ENCODE peak calls at places on chromosomes 5 and 9, in five cellular contexts. A is BE2C; N is IMR-90; E is lung; O is CD8-positive, alpha-beta T cell. X is an unnamed sample.

GRCh38 chr9:97808415-97808814 is 44.6 kb upstream of the FOXE1 start:
- DNase-seq in N (no peak), A (no peak), O (no peak), E (no peak), X (no peak)

GRCh38 chr9:706606-707451 is 134.7 kb upstream of the DMRT1 start:
- DNase-seq in A (peak; percentile 8), E (peak; percentile 59), O (peak; percentile 32), N (peak; percentile 75), X (peak; percentile 35)

GRCh38 chr9:117184173-117184572 is 230.7 kb downstream of the ASTN2 start:
- DNase-seq in E (no peak), A (peak; percentile 96), O (no peak), N (no peak), X (no peak)

GRCh38 chr5:78627175-78627574 is 21.4 kb downstream of the LHFPL2 start:
- DNase-seq in A (no peak), E (no peak), O (no peak), N (no peak), X (no peak)

GRCh38 chr5:961002-961710 is 47.4 kb upstream of the NKD2 start:
- DNase-seq in E (no peak), O (no peak), N (no peak), A (no peak), X (no peak)

GRCh38 chr9:20044686-20045085 is 255.8 kb upstream of the SLC24A2 start:
- DNase-seq in N (peak; percentile 2), E (no peak), O (no peak), A (no peak), X (peak; percentile 51)

GRCh38 chr5:178462846-178463245 is 127.3 kb downstream of the COL23A1 start:
- DNase-seq in E (no peak), A (no peak), N (no peak), O (no peak), X (no peak)

GRCh38 chr5:148393390-148393741 is 9.6 kb downstream of the FBXO38 start:
- DNase-seq in E (no peak), O (no peak), A (no peak), N (peak; percentile 25), X (no peak)

GRCh38 chr5:121315786-121316185 is 535.9 kb upstream of the FTMT start:
- DNase-seq in N (no peak), E (no peak), A (no peak), O (no peak), X (peak; percentile 74)

GRCh38 chr9:90288275-90288639 is 354.4 kb downstream of the DIRAS2 start:
- DNase-seq in E (no peak), O (no peak), A (no peak), N (no peak), X (no peak)

GRCh38 chr5:96187309-96188027 is 225.8 kb upstream of the ELL2 start:
- DNase-seq in N (no peak), E (no peak), O (no peak), A (no peak), X (peak; percentile 81)

GRCh38 chr9:69600314-69601047 is 71.7 kb downstream of the APBA1 start:
- DNase-seq in E (no peak), O (no peak), A (no peak), N (no peak), X (no peak)

GRCh38 chr9:92141144-92142129 is 26.2 kb upstream of the SPTLC1 start:
- DNase-seq in O (no peak), N (no peak), A (peak; percentile 49), E (no peak), X (no peak)

GRCh38 chr5:76930083-76930482 is 22.8 kb upstream of the CRHBP start:
- DNase-seq in O (no peak), E (no peak), A (no peak), N (no peak), X (no peak)

GRCh38 chr5:156704139-156704538 is 146.0 kb upstream of the PPP1R2B start:
- DNase-seq in A (no peak), N (no peak), E (no peak), O (no peak), X (no peak)

GRCh38 chr9:89372230-89372816 is 54.0 kb downstream of the SECISBP2 start:
- DNase-seq in N (no peak), A (no peak), O (peak; percentile 41), E (no peak), X (no peak)

GRCh38 chr9:113876806-113877236 is 712 bp downstream of the ZNF618 start:
- DNase-seq in A (no peak), E (no peak), N (peak; percentile 27), O (no peak), X (peak; percentile 30)

GRCh38 chr9:98991981-98992884 is 48.5 kb downstream of the COL15A1 start:
- DNase-seq in E (no peak), N (no peak), A (no peak), O (no peak), X (no peak)

GRCh38 chr5:8993031-8993430 is 552.8 kb downstream of the SEMA5A start:
- DNase-seq in E (no peak), O (no peak), A (no peak), N (no peak), X (peak; percentile 43)

GRCh38 chr5:40939753-40940152 is 30.5 kb downstream of the C7 start:
- DNase-seq in A (no peak), O (no peak), N (no peak), E (no peak), X (no peak)

GRCh38 chr9:113794721-113795120 is 81.4 kb upstream of the ZNF618 start:
- DNase-seq in A (no peak), N (no peak), E (no peak), O (no peak), X (no peak)

GRCh38 chr9:128685022-128685332 is 4.0 kb upstream of the SET start:
- DNase-seq in A (peak; percentile 43), N (no peak), E (no peak), O (no peak), X (no peak)

DNA sequence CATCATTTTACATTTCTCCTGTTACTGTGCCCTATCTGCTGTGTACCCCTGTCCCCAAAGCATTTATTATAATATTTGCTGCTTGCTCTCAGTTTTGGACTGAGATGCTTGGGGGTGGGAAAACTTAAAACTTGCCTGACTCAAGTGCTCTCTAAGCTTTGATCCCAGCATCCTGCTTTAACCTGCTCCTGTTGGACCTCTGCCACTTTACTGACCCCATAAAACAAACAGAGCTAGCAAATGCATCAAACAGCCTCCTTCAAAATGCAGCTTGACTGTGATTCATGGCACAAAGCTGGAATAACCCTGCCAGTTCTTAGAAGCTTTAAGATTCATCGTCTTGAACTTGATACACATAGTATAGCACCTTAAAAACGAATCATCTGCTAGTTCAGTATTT is 212.5 kb downstream of the DEPDC1B start:
- DNase-seq in E (no peak), A (no peak), N (no peak), O (no peak), X (no peak)
- H3K4me3 ChIP-seq in E (no peak overlapping the region), A (peak overlapping the region; percentile 66), N (no peak overlapping the region), O (no peak overlapping the region), X (no peak overlapping the region)

GRCh38 chr9:101564252-101564651 is 30.5 kb downstream of the PPP3R2 start:
- DNase-seq in A (no peak), N (no peak), O (no peak), E (no peak), X (no peak)

GRCh38 chr9:101567725-101567993 is 27.1 kb downstream of the PPP3R2 start:
- DNase-seq in E (no peak), O (no peak), N (no peak), A (no peak), X (no peak)

GRCh38 chr9:101569736-101570501 is 24.9 kb downstream of the PPP3R2 start:
- DNase-seq in N (no peak), E (no peak), A (no peak), O (no peak), X (no peak)

GRCh38 chr9:101571114-101571513 is 23.7 kb downstream of the PPP3R2 start:
- DNase-seq in E (no peak), N (no peak), O (no peak), A (no peak), X (no peak)

DNA sequence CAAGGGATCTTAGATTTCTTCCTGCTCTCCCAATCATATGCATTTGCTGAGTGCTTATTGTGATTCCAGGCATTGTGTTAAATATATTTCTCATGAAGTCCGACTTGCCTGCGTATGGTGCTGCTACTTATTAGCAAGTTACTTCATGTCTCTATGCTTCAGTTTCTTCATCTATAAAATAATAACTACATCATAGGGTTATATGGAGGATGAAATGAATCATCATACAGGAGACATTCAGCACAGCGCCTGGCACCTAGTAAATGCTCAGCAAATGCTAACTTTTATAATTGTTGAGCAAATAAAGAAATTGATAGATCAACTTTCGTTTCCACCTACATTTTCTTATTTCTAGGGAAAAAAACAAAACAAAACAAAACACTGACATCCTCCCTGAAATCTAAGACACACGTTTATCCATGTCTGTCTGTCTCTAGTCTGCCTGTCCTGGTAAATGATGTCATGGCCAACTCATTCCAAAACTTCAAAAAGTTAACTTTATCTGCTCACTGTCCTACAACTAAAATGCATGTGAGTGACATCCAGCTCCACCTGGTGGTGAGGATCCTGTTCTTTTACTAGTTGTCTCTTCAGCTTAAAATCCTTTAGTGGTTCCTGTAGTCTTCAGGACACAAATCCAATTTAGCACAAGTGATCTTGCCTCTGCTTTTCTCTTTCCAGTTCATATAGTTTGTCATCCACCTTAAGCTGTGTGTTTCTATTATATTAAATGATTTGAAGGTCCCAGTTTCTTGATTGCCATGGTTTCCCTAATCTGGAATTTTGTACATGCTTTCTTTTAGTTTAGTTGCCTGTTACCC is 27.7 kb downstream of the PPP3R2 start:
- DNase-seq in A (peak; percentile 35), O (peak; percentile 38), E (no peak), N (peak; percentile 68), X (peak; percentile 55)
- TF ChIP-seq CTCF in A (peak; percentile 66), O (peak; percentile 46), E (no peak), N (peak; percentile 46), X (peak; percentile 64)

GRCh38 chr5:55319481-55319880 is 11.7 kb downstream of the MTREX start:
- DNase-seq in E (no peak), O (no peak), N (no peak), A (no peak), X (no peak)

GRCh38 chr5:55316842-55317241 is 9.1 kb downstream of the MTREX start:
- DNase-seq in N (no peak), O (no peak), A (no peak), E (no peak), X (no peak)

GRCh38 chr5:55308254-55308836 is 556 bp downstream of the MTREX start:
- DNase-seq in N (peak; percentile 19), A (peak; percentile 12), O (peak; percentile 24), E (no peak), X (peak; percentile 37)

GRCh38 chr5:55316289-55316688 is 8.5 kb downstream of the MTREX start:
- DNase-seq in N (no peak), E (no peak), O (no peak), A (no peak), X (no peak)

GRCh38 chr5:55313870-55314617 is 6.3 kb downstream of the MTREX start:
- DNase-seq in N (no peak), O (no peak), E (no peak), A (no peak), X (no peak)
- H3K36me3 ChIP-seq in N (no peaks in the 10 kb centered on the region), O (no peaks in the 10 kb centered on the region), E (peaks cover 1% of the 10 kb centered on the region), A (peaks cover 42% of the 10 kb centered on the region), X (peaks cover 1% of the 10 kb centered on the region)

GRCh38 chr5:169229342-169229892 is 71.5 kb downstream of the SLIT3 start:
- DNase-seq in N (no peak), E (no peak), A (no peak), O (no peak), X (no peak)

GRCh38 chr5:169223595-169223953 is 77.4 kb downstream of the SLIT3 start:
- DNase-seq in A (no peak), O (no peak), N (no peak), E (no peak), X (no peak)

GRCh38 chr5:169225830-169226356 is 75.0 kb downstream of the SLIT3 start:
- DNase-seq in A (no peak), N (no peak), E (no peak), O (no peak), X (no peak)

GRCh38 chr5:169222934-169223594 is 77.9 kb downstream of the SLIT3 start:
- DNase-seq in A (no peak), E (no peak), O (no peak), N (no peak), X (no peak)

GRCh38 chr5:169226904-169227303 is 74.0 kb downstream of the SLIT3 start:
- DNase-seq in N (no peak), E (no peak), A (no peak), O (no peak), X (no peak)
- H3K4me3 ChIP-seq in N (no peak overlapping the region), E (no peak overlapping the region), A (no peak overlapping the region), O (no peak overlapping the region), X (no peak overlapping the region)

X was measured in bronchial epithelial cell.